ENCODE peak calls at places on chromosomes 3 and 15, in nine cellular contexts. M is BJ; V is AG20443; S is HT1080; J is stimulated activated effector memory CD8-positive, alpha-beta T cell treated with anti-CD3 and anti-CD28 coated beads, Interleukin-12 subunit alpha, Interleukin-12 subunit beta, amount 100 ng/mL, for 72 hours; R is choroid plexus epithelial cell; E is stimulated activated CD4-positive, alpha-beta T cell treated with anti-CD3 and anti-CD28 coated beads, Interleukin-1b, Interleukin-23, amount 100 ng/mL, for 24 hours; P is GM04504; D is HS-27A. Q is an unnamed sample.

GRCh38 chr15:55289573-55290360 is at the start of gene RAB27A:
- DNase-seq in M (no peak), V (peak), S (peak), J (peak), R (peak), E (peak), P (no peak), D (peak), Q (peak)

GRCh38 chr3:26989042-26989441 is 366.5 kb downstream of the LRRC3B start:
- DNase-seq in M (no peak), V (no peak), S (no peak), J (no peak), R (no peak), E (no peak), P (no peak), D (no peak), Q (no peak)

GRCh38 chr3:123081718-123082369 is 15.0 kb downstream of the PDIA5 start:
- DNase-seq in M (no peak), V (no peak), S (no peak), J (no peak), R (no peak), E (no peak), P (no peak), D (no peak), Q (no peak)

GRCh38 chr3:106534206-106534605 is 665.4 kb upstream of the CBLB start:
- DNase-seq in M (no peak), V (no peak), S (peak), J (peak), R (peak), E (peak), P (no peak), D (no peak), Q (peak)

GRCh38 chr3:55718475-55718874 is 231.4 kb upstream of the WNT5A start:
- DNase-seq in M (no peak), V (peak), S (peak), J (no peak), R (peak), E (no peak), P (no peak), D (peak), Q (no peak)

GRCh38 chr3:51024765-51025681 is 350.3 kb downstream of the DOCK3 start:
- DNase-seq in M (no peak), V (no peak), S (peak), J (peak), R (no peak), E (peak), P (no peak), D (no peak), Q (peak)

GRCh38 chr3:72310028-72310987 is 525.4 kb upstream of the PROK2 start:
- DNase-seq in M (peak), V (peak), S (peak), J (no peak), R (peak), E (no peak), P (peak), D (peak), Q (no peak)

GRCh38 chr15:88076246-88076645 is 180.3 kb downstream of the NTRK3 start:
- DNase-seq in M (no peak), V (no peak), S (no peak), J (no peak), R (no peak), E (no peak), P (no peak), D (no peak), Q (no peak)

GRCh38 chr3:105791919-105792786 is 76.7 kb downstream of the CBLB start:
- DNase-seq in M (peak), V (peak), S (peak), J (no peak), R (peak), E (no peak), P (peak), D (peak), Q (no peak)

GRCh38 chr3:14633819-14634424 is 17.6 kb upstream of the CCDC174 start:
- DNase-seq in M (no peak), V (peak), S (peak), J (peak), R (peak), E (peak), P (no peak), D (peak), Q (peak)

GRCh38 chr3:49804141-49805041 is 1.3 kb downstream of the INKA1 start:
- DNase-seq in M (no peak), V (no peak), S (no peak), J (no peak), R (no peak), E (no peak), P (no peak), D (no peak), Q (no peak)

GRCh38 chr3:47802734-47803477 is at the start of gene DHX30:
- DNase-seq in M (no peak), V (peak), S (peak), J (peak), R (peak), E (peak), P (peak), D (peak), Q (peak)

GRCh38 chr3:50533346-50533745 is 29.9 kb upstream of the CACNA2D2 start:
- DNase-seq in M (no peak), V (no peak), S (no peak), J (no peak), R (no peak), E (no peak), P (no peak), D (no peak), Q (no peak)

GRCh38 chr3:113243846-113244245 is 32.5 kb downstream of the BOC start:
- DNase-seq in M (no peak), V (no peak), S (no peak), J (no peak), R (no peak), E (no peak), P (no peak), D (no peak), Q (no peak)

Q was measured in effector CD4-positive, alpha-beta T cell.